ENCODE peak calls at places on chromosomes 5 and 9, in five cellular contexts. G is lung; W is colonic mucosa; K is GM06990; P is CD4-positive, alpha-beta T cell. B is an unnamed sample.

GRCh38 chr9:134759001-134759607 is 117.5 kb downstream of the COL5A1 start:
- DNase-seq in P (no peak), W (no peak), K (no peak), G (no peak), B (no peak)

GRCh38 chr9:23229764-23230434 is 596.1 kb downstream of the ELAVL2 start:
- DNase-seq in G (no peak), K (no peak), W (no peak), P (no peak), B (no peak)

GRCh38 chr9:95379630-95380029 is 62.1 kb upstream of the FANCC start:
- DNase-seq in W (no peak), K (no peak), P (peak), G (no peak), B (no peak)

GRCh38 chr9:96217756-96218693 is 84.0 kb downstream of the HSD17B3 start:
- DNase-seq in P (peak), W (peak), K (peak), G (peak), B (peak)

GRCh38 chr9:93568169-93568568 is 8.2 kb upstream of the PHF2 start:
- DNase-seq in W (no peak), K (no peak), P (no peak), G (no peak), B (no peak)

GRCh38 chr9:134341929-134342745 is 15.9 kb downstream of the RXRA start:
- DNase-seq in P (no peak), G (no peak), W (no peak), K (no peak), B (no peak)

GRCh38 chr5:45334939-45335338 is 361.2 kb downstream of the HCN1 start:
- DNase-seq in K (no peak), P (no peak), G (no peak), W (no peak), B (no peak)

GRCh38 chr5:160479926-160480325 is 58.3 kb downstream of the PTTG1 start:
- DNase-seq in K (no peak), G (no peak), P (no peak), W (no peak), B (no peak)

GRCh38 chr5:39072915-39073758 is 1.1 kb downstream of the RICTOR start:
- DNase-seq in G (peak), P (peak), K (peak), W (peak), B (no peak)

GRCh38 chr9:78032599-78033457 is 1.2 kb upstream of the GNAQ start:
- DNase-seq in P (no peak), W (peak), G (no peak), K (no peak), B (no peak)

GRCh38 chr9:99127372-99128132 is 22.6 kb downstream of the TGFBR1 start:
- DNase-seq in K (peak), W (no peak), P (no peak), G (no peak), B (no peak)

GRCh38 chr5:164627051-164627450 is 1121.6 kb downstream of the MAT2B start:
- DNase-seq in P (no peak), W (no peak), G (no peak), K (no peak), B (no peak)

GRCh38 chr5:17258429-17258828 is 41.0 kb downstream of the BASP1 start:
- DNase-seq in K (no peak), G (no peak), W (no peak), P (no peak), B (no peak)

GRCh38 chr5:16550316-16550952 is 66.4 kb downstream of the RETREG1 start:
- DNase-seq in G (no peak), K (no peak), P (no peak), W (peak), B (no peak)

GRCh38 chr5:37110128-37110527 is 139.0 kb downstream of the CPLANE1 start:
- DNase-seq in G (no peak), P (no peak), W (no peak), K (no peak), B (no peak)

GRCh38 chr5:172714491-172715420 is 56.2 kb downstream of the DUSP1 start:
- DNase-seq in K (no peak), G (peak), W (peak), P (peak), B (peak)

GRCh38 chr9:79325501-79325900 is 246.3 kb upstream of the TLE4 start:
- DNase-seq in P (no peak), W (no peak), G (no peak), K (no peak), B (no peak)

GRCh38 chr5:107526263-107526937 is 144.3 kb downstream of the EFNA5 start:
- DNase-seq in G (no peak), W (no peak), P (no peak), K (no peak), B (no peak)

GRCh38 chr9:84997472-84997871 is 327.9 kb downstream of the NTRK2 start:
- DNase-seq in P (no peak), G (no peak), K (no peak), W (no peak), B (no peak)
- TF ChIP-seq CTCF in P (no peak), G (no peak), K (peak), W (no peak), B (no peak)

DNA sequence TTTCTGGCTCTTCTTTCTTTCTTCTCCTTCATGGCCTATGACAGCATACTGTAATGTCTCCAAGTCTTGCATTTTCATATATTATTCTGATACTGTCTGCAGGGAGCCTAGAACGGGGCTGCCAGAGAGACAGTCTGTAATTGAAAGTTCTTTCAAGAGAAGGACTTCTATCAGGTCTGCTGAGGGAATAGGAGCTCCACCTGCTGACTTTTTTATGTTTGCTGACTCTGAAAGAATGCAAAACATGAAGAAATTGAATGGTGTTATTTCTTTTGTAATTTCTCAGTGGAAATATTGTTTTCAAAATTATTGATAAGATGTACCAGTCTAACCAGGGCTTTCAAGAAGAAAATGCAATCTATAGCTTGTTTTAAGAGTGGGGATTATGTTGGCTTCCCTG is 121.9 kb upstream of the RFX3 start:
- DNase-seq in K (no peak), W (no peak), G (no peak), P (no peak), B (no peak)
- TF ChIP-seq CTCF in K (no peak), W (no peak), G (no peak), P (peak), B (no peak)

GRCh38 chr5:141954193-141954592 is 3.8 kb downstream of the PCDH12 start:
- DNase-seq in W (no peak), K (no peak), G (no peak), P (no peak), B (no peak)

GRCh38 chr5:141948812-141949211 is 9.2 kb downstream of the PCDH12 start:
- DNase-seq in K (no peak), G (no peak), W (no peak), P (no peak), B (no peak)

GRCh38 chr5:141952030-141952429 is 6.0 kb downstream of the PCDH12 start:
- DNase-seq in W (no peak), K (no peak), P (no peak), G (no peak), B (no peak)

GRCh38 chr5:141950207-141951005 is 7.6 kb downstream of the PCDH12 start:
- DNase-seq in K (no peak), G (no peak), W (no peak), P (no peak), B (no peak)

GRCh38 chr5:141951341-141951781 is 6.6 kb downstream of the PCDH12 start:
- DNase-seq in W (no peak), K (peak), G (no peak), P (no peak), B (no peak)
- TF ChIP-seq CTCF in W (no peak), K (peak), G (no peak), P (peak), B (no peak)

DNA sequence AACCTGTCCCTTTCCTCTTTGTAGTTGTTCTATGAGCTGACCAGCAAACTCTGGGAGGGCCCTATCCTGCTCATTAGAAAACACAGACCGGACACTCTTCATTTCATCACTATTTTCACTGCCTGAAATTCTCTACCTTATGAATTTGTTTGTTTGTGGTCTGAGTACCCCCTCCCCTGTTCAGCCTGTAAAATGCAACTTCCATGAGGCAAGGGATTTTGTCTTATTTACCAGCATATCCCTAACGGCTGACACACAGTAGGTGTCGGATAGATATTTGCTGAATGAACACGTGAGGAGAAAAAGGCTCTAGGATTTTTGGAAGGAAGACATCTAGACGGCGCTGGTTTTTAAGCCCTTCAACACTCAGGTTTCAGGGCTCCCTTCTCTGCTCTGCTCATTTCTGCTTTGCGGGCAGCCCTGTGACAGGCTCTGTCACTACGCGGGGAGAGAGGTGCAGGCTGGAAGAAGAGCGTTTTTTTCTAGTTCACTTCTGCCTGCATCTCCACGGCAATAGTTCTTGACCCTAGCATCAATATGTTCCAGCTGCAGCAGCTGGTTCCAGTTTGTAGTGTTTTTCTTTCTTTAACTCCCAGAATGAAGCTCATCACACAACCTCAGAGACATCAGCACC is 41.0 kb downstream of the KCNMB1 start:
- DNase-seq in G (no peak), K (no peak), P (no peak), W (no peak), B (no peak)
- TF ChIP-seq CTCF in G (no peak), K (no peak), P (no peak), W (no peak), B (peak)

GRCh38 chr9:10869687-10870086 is 256.9 kb upstream of the PTPRD start:
- DNase-seq in P (no peak), G (no peak), K (no peak), W (no peak), B (no peak)
- TF ChIP-seq CTCF in P (no peak), G (no peak), K (no peak), W (no peak), B (no peak)

GRCh38 chr5:90136952-90137528 is 272.5 kb downstream of the CETN3 start:
- DNase-seq in W (no peak), G (no peak), K (no peak), P (no peak), B (no peak)

GRCh38 chr5:90134381-90134780 is 275.2 kb downstream of the CETN3 start:
- DNase-seq in K (no peak), G (no peak), W (no peak), P (no peak), B (no peak)

GRCh38 chr5:90133941-90134340 is 275.6 kb downstream of the CETN3 start:
- DNase-seq in P (no peak), G (no peak), W (no peak), K (no peak), B (no peak)

GRCh38 chr5:90134892-90135291 is 274.7 kb downstream of the CETN3 start:
- DNase-seq in W (peak), P (no peak), G (no peak), K (no peak), B (peak)

GRCh38 chr5:90135979-90136378 is 273.6 kb downstream of the CETN3 start:
- DNase-seq in G (no peak), W (peak), K (no peak), P (no peak), B (no peak)
- TF ChIP-seq CTCF in G (no peak), W (peak), K (peak), P (no peak), B (no peak)